ENCODE peak calls at places on chromosome 4, in five cellular contexts. H is NB4, O is ovary, W is lower leg skin, Q is IMR-90. S is an unnamed sample.

GRCh38 chr4:20462426-20463175 is 210.9 kb downstream of the SLIT2 start:
- DNase-seq in Q (peak), W (no peak), H (no peak), O (no peak), S (no peak)

GRCh38 chr4:10589808-10590207 is 94.8 kb downstream of the CLNK start:
- DNase-seq in W (peak), Q (peak), H (no peak), O (no peak), S (no peak)

GRCh38 chr4:622996-623913 is 2.1 kb upstream of the PDE6B start:
- DNase-seq in Q (no peak), O (no peak), H (no peak), W (no peak), S (no peak)

GRCh38 chr4:8770518-8771257 is 101.0 kb downstream of the HMX1 start:
- DNase-seq in Q (no peak), H (peak), W (peak), O (peak), S (no peak)

GRCh38 chr4:159283697-159284492 is 181.0 kb downstream of the RAPGEF2 start:
- DNase-seq in Q (peak), H (no peak), O (no peak), W (no peak), S (no peak)

GRCh38 chr4:94852601-94853000 is 94.8 kb downstream of the BMPR1B start:
- DNase-seq in H (no peak), W (no peak), O (no peak), Q (no peak), S (no peak)

GRCh38 chr4:164807611-164808010 is 53.7 kb downstream of the SMIM31 start:
- DNase-seq in Q (no peak), W (no peak), H (no peak), O (peak), S (no peak)

GRCh38 chr4:85132117-85132516 is 165.6 kb upstream of the WDFY3 start:
- DNase-seq in H (no peak), O (no peak), Q (no peak), W (no peak), S (no peak)

GRCh38 chr4:81130569-81130968 is 84.5 kb downstream of the PRKG2 start:
- DNase-seq in Q (no peak), H (no peak), W (no peak), O (no peak), S (no peak)

GRCh38 chr4:151035321-151035720 is 20.2 kb upstream of the LRBA start:
- DNase-seq in H (no peak), W (peak), O (no peak), Q (no peak), S (no peak)

GRCh38 chr4:26388671-26389070 is 67.9 kb downstream of the RBPJ start:
- DNase-seq in Q (peak), H (no peak), W (no peak), O (no peak), S (no peak)

GRCh38 chr4:89741768-89742167 is 95.2 kb downstream of the SNCA start:
- DNase-seq in H (no peak), W (no peak), Q (no peak), O (no peak), S (no peak)

GRCh38 chr4:12488672-12489071 is 995.5 kb downstream of the RAB28 start:
- DNase-seq in W (no peak), Q (no peak), H (no peak), O (no peak), S (no peak)

GRCh38 chr4:142844782-142845181 is 1.3 kb downstream of the INPP4B start:
- DNase-seq in O (no peak), H (no peak), Q (no peak), W (no peak), S (no peak)

GRCh38 chr4:142846729-142847606 is 867 bp upstream of the INPP4B start:
- DNase-seq in H (no peak), O (peak), W (no peak), Q (no peak), S (peak)

GRCh38 chr4:142845293-142846070 is 619 bp downstream of the INPP4B start:
- DNase-seq in Q (no peak), O (peak), W (peak), H (no peak), S (no peak)

GRCh38 chr4:142850478-142850877 is 4.4 kb upstream of the INPP4B start:
- DNase-seq in H (no peak), O (no peak), Q (no peak), W (no peak), S (no peak)

DNA sequence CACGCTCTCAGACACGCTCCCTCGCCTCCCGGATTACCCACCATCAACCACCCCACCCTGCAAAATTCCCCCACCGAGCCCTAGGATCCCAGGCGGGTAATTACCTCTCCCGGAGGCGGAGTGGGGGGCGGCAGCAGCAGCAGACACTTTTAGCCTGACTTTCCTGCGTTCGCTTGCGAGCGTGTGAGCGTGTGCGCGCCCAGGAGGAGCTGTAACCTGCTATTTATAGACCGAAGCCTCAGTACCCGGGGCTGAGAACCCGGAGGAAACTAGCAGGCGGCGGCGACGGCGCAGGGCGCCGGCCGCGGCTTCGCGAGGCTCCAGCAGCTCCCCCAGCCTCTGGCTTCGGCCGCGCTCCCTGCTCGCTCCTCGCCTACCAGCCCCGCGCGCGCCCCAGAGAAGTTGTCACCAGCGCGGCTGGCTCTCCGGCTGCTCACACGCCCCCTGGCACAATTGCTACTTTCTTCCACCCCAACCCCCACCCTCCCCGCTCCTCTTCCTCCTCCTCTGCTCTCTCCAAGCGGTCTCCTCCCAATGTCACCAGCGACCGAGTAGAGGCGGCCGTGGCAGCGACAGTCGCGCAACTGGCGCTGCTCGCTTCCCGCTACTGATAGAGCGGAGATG is at the start of gene INPP4B:
- DNase-seq in Q (peak), W (peak), H (no peak), O (peak), S (peak)
- TF ChIP-seq POLR2A in Q (no peak), W (no peak), H (no peak), O (no peak), S (no peak)

DNA sequence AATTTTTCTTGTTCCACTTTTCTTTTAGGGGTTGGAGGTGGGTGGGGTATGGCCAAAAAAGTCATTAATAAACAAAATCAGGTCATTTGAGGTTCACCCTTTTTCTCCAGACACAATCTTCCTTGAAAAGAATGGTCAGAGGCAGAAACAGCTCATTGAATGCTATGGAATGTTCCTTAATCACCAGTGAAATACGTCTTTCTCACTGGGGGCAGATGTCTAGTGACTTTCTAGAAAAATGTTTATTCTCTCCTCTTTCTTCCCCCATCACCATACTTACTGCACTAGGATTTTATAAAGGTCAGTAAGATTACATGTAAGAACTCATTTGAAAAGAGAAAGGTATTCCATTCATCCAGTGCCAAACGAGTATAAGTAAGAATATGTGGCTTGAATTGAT is 44.5 kb downstream of the MGST2 start:
- DNase-seq in W (no peak), Q (peak), H (no peak), O (no peak), S (no peak)
- TF ChIP-seq POLR2A in W (no peak), Q (no peak), H (no peak), O (no peak), S (no peak)

GRCh38 chr4:4542824-4543485 is 1.1 kb upstream of the STX18 start:
- DNase-seq in W (no peak), Q (no peak), H (no peak), O (no peak), S (no peak)

GRCh38 chr4:4541040-4541631 is 712 bp downstream of the STX18 start:
- DNase-seq in O (no peak), W (no peak), Q (peak), H (peak), S (peak)

GRCh38 chr4:4541661-4542570 is at the start of gene STX18:
- DNase-seq in H (peak), W (peak), Q (peak), O (peak), S (peak)
- TF ChIP-seq POLR2A in H (peak), W (no peak), Q (peak), O (peak), S (peak)

GRCh38 chr4:73257242-73257994 is 1.2 kb downstream of the ANKRD17 start:
- DNase-seq in H (peak), O (peak), Q (peak), W (peak), S (peak)
- TF ChIP-seq POLR2A in H (no peak), O (peak), Q (no peak), W (no peak), S (no peak)